ENCODE peak calls at places on chromosome X, in ten cellular contexts. H is WTC11; E is left lung; L is uterus; J is CD4-positive, alpha-beta T cell; S is astrocyte of the cerebellum; C is spleen; O is transverse colon; X is right lobe of liver; M is nephron progenitor cell. V is an unnamed sample.

GRCh38 chrX:39639871-39640270 is 457.9 kb downstream of the BCOR start:
- DNase-seq in X (no peak), J (no peak), H (no peak), O (no peak), S (no peak), E (no peak), C (no peak), L (no peak), M (no peak), V (no peak)

GRCh38 chrX:68114573-68115199 is 318.6 kb downstream of the OPHN1 start:
- DNase-seq in H (no peak), C (no peak), E (no peak), M (no peak), O (peak; percentile 18), X (no peak), L (no peak), J (no peak), S (no peak), V (no peak)

GRCh38 chrX:13697440-13697839 is 8.5 kb downstream of the RAB9A start:
- DNase-seq in H (no peak), L (no peak), J (no peak), X (no peak), O (no peak), C (no peak), S (no peak), E (no peak), M (no peak), V (peak; percentile 45)

GRCh38 chrX:36978886-36979285 is 29.3 kb upstream of the FAM47C start:
- DNase-seq in L (no peak), S (peak; percentile 15), C (no peak), M (no peak), O (no peak), J (no peak), E (no peak), X (no peak), H (no peak), V (no peak)

GRCh38 chrX:123869488-123869887 is 9.6 kb downstream of the XIAP start:
- DNase-seq in O (no peak), M (no peak), C (no peak), E (no peak), L (no peak), S (no peak), X (no peak), H (no peak), J (no peak), V (no peak)

GRCh38 chrX:39766085-39766726 is 331.6 kb downstream of the BCOR start:
- DNase-seq in H (no peak), S (no peak), X (no peak), L (no peak), O (no peak), C (no peak), J (no peak), E (no peak), M (no peak), V (no peak)

GRCh38 chrX:132181364-132181763 is 37.9 kb downstream of the RAP2C start:
- DNase-seq in C (no peak), L (no peak), O (peak; percentile 8), M (no peak), H (no peak), E (no peak), J (no peak), S (no peak), X (peak; percentile 65), V (no peak)

GRCh38 chrX:17086317-17086716 is 139.9 kb downstream of the REPS2 start:
- DNase-seq in O (no peak), E (no peak), J (no peak), M (no peak), L (no peak), S (no peak), X (no peak), H (no peak), C (no peak), V (no peak)

GRCh38 chrX:70470850-70471289 is 26.2 kb downstream of the DLG3 start:
- DNase-seq in O (no peak), L (no peak), C (no peak), J (no peak), X (no peak), H (no peak), E (no peak), S (peak; percentile 49), M (no peak), V (no peak)

DNA sequence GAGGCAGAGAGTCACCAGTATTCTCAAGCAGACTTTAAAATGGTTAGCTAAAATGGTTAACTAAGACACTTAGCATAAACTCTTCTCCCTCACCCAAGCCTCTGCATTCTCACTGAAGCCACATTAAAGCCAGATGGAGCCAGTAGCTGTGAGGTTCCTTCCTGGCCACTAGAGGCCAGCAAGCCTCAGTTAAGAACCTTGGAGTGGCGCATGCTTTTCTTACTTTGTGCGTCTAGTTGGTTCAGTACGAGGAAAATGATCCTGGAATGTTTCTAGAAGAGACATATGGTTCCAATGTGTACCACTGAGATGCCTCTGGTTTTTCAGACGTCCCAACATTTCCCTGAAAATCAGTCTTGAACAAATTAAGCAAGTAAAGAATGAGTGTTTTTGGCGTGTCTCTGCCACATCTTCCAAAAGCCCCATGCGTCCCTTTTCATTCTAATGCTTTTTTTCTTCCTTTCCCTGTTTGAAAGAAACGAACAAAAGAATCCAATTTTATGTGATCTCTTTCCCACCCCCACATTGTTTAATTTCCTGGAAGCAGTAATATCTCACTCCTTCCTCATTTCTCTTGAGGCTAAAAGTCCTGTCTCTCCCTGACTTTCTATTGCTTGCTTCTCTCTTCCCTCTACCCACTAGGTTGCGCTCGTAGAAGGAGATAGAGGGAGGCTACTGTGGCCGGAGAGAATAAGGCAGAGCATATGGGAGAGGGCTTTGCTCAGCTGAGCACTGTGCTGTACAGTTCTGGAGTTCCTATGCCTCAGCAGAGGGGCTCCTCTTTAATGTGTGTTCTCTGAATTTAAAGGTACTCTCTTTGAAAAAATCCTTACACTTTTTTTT is 82.9 kb upstream of the TAB3 start:
- DNase-seq in O (peak; percentile 17), C (no peak), L (no peak), M (peak; percentile 15), E (no peak), H (peak; percentile 11), X (peak; percentile 44), J (peak; percentile 0), S (no peak), V (peak; percentile 54)
- TF ChIP-seq CTCF in O (peak; percentile 57), C (peak; percentile 62), L (peak; percentile 52), M (peak; percentile 50), E (peak; percentile 69), H (peak; percentile 27), X (peak; percentile 51), J (peak; percentile 57), S (peak; percentile 76), V (peak; percentile 70)

DNA sequence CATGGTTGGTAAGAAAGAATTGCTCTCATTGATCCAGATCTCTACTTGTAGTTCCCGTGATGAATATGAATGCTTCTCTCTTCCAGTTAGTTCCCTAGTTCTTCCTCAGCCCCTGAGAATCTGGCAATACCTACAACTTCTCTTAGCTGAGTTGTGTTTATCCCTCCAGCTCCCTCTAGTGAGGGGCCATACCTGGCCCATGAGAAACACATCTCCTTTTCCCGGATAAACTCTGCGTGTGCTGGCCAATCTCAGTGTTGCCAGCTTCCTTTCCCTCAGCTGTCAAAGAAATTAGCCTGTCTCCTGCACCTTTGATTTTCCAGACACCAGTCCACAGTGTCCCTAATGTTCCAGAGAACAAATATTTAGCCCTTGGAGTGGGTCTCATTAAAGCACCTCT is 5.7 kb downstream of the CBLL2 start:
- DNase-seq in H (no peak), J (no peak), M (no peak), X (no peak), L (no peak), O (no peak), E (no peak), C (no peak), S (no peak), V (peak; percentile 13)
- TF ChIP-seq CTCF in H (no peak), J (no peak), M (no peak), X (no peak), L (no peak), O (no peak), E (no peak), C (no peak), S (no peak), V (no peak)

GRCh38 chrX:46185923-46186810 is 359.1 kb downstream of the ZNF674 start:
- DNase-seq in J (no peak), H (no peak), M (no peak), C (no peak), E (no peak), L (no peak), S (no peak), X (no peak), O (no peak), V (no peak)

GRCh38 chrX:46178763-46179162 is 366.5 kb downstream of the ZNF674 start:
- DNase-seq in X (no peak), H (no peak), E (no peak), C (no peak), O (no peak), J (no peak), L (no peak), M (no peak), S (no peak), V (no peak)

GRCh38 chrX:46179748-46180147 is 365.5 kb downstream of the ZNF674 start:
- DNase-seq in M (no peak), J (no peak), E (no peak), O (no peak), C (no peak), X (no peak), S (no peak), H (no peak), L (no peak), V (no peak)

GRCh38 chrX:46184749-46185148 is 360.5 kb downstream of the ZNF674 start:
- DNase-seq in C (no peak), S (no peak), L (no peak), H (no peak), E (no peak), X (no peak), J (no peak), O (no peak), M (no peak), V (no peak)

GRCh38 chrX:46180258-46180687 is 364.9 kb downstream of the ZNF674 start:
- DNase-seq in S (peak; percentile 94), H (no peak), L (no peak), X (no peak), M (no peak), O (no peak), J (no peak), E (no peak), C (no peak), V (no peak)
- TF ChIP-seq CTCF in S (peak; percentile 4), H (no peak), L (no peak), X (no peak), M (no peak), O (no peak), J (no peak), E (no peak), C (no peak), V (no peak)

DNA sequence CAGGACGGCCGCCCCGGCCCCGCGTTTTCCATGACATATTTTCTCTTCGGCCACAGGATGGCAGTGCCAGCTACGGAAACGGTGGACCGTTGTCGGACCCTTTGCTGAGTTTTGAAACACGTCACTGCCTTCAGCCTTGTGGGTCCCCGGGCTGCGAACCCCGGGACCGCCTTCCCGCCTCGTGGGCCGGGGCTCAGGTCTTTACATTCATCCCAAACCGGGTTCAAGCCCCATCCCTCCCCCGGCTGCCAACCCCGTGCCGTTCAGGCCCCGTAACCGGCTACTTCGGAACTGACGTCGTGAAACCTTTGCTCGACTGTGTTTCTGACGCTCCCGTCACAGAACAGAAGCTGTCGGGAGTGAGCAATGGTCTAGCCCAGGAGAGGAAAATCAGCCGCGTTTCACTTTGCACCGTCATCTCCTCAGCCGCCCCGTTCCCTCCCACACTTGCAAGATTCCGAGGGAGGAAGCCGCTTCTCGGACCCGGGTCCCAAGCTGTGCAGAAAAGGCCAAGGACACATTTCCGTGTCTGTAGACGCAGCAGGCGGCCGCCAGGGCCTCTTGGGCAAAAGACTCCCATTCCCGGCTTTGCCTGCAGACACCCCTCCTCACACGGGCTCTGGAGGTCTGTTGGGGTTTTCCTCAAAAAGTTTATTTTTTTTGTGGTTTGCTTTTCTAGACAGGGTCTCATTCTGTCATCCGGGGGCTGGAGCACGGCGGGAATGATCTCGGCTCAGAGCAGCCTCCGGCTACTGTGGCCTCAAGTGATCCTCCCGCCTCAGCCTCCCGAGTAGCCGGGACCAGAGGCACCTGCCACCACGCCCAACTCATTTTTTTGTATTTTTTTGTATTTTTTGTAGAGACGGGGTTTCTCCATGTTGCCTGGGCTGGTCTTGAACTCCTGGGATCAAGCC is 41.4 kb upstream of the PPP2R3B start:
- DNase-seq in J (no peak), S (no peak), X (no peak), E (no peak), O (no peak), C (no peak), L (no peak), M (peak; percentile 63), H (peak; percentile 71), V (no peak)
- TF ChIP-seq CTCF in J (no peak), S (peak; percentile 34), X (no peak), E (no peak), O (no peak), C (no peak), L (no peak), M (peak; percentile 46), H (no peak), V (no peak)